ENCODE peak calls at places on chromosome 4, in nine cellular contexts. P is MM.1S; C is hippocampal formation; Y is mucosa of gallbladder; M is ELR; J is stimulated activated CD4-positive, alpha-beta T cell treated with anti-CD3 and anti-CD28 coated beads, Interleukin-4, amount 100 ng/mL, for 4 hours; W is foreskin fibroblast; A is islet precursor cell; Q is GM03348. F is an unnamed sample.
A peak's percentile ranks its signal among the peaks of the same experiment; 100 is the strongest.

GRCh38 chr4:7763788-7764187 is 175.9 kb downstream of the AFAP1 start:
- DNase-seq in A (peak; percentile 89), C (no peak), M (peak; percentile 77), J (no peak), Q (no peak), P (no peak), W (peak; percentile 54), Y (no peak), F (no peak)

GRCh38 chr4:8100696-8101095 is 57.9 kb downstream of the ABLIM2 start:
- DNase-seq in J (no peak), Y (no peak), C (no peak), W (no peak), M (no peak), A (no peak), Q (no peak), P (no peak), F (no peak)

GRCh38 chr4:113840850-113841249 is 79.3 kb upstream of the CAMK2D start:
- DNase-seq in W (peak; percentile 47), J (no peak), Q (no peak), A (no peak), C (no peak), M (peak; percentile 58), Y (no peak), P (no peak), F (no peak)

GRCh38 chr4:39932776-39933402 is 44.8 kb downstream of the PDS5A start:
- DNase-seq in W (no peak), P (peak; percentile 65), M (no peak), C (no peak), Y (no peak), A (no peak), J (no peak), Q (no peak), F (no peak)

GRCh38 chr4:6225469-6225868 is 25.1 kb upstream of the JAKMIP1 start:
- DNase-seq in C (no peak), Q (peak; percentile 46), A (peak; percentile 79), M (no peak), P (peak; percentile 43), Y (peak; percentile 29), J (no peak), W (peak; percentile 41), F (no peak)

GRCh38 chr4:101191302-101192098 is 155.8 kb downstream of the PPP3CA start:
- DNase-seq in W (peak; percentile 87), P (no peak), J (no peak), A (peak; percentile 67), Y (peak; percentile 67), Q (peak; percentile 52), C (peak; percentile 40), M (no peak), F (no peak)

GRCh38 chr4:150389896-150390530 is 191.9 kb upstream of the MAB21L2 start:
- DNase-seq in Q (no peak), C (no peak), P (no peak), M (no peak), A (no peak), J (no peak), Y (no peak), W (peak; percentile 6), F (no peak)

GRCh38 chr4:186137193-186137792 is 32.8 kb downstream of the FAM149A start:
- DNase-seq in Q (peak; percentile 64), C (no peak), Y (no peak), A (no peak), M (peak; percentile 23), W (peak; percentile 46), J (no peak), P (peak; percentile 48), F (no peak)

GRCh38 chr4:3193531-3194203 is 55.3 kb upstream of the MSANTD1 start:
- DNase-seq in Y (no peak), W (peak; percentile 36), Q (peak; percentile 21), A (no peak), M (peak; percentile 37), J (no peak), C (no peak), P (no peak), F (no peak)

GRCh38 chr4:169902658-169903345 is 123.4 kb downstream of the MFAP3L start:
- DNase-seq in P (no peak), Y (no peak), W (no peak), Q (no peak), C (peak; percentile 5), A (no peak), M (no peak), J (no peak), F (no peak)

GRCh38 chr4:79864470-79865190 is 208.4 kb downstream of the ANTXR2 start:
- DNase-seq in M (no peak), Q (no peak), P (no peak), W (no peak), J (no peak), A (no peak), Y (no peak), C (no peak), F (no peak)

GRCh38 chr4:8384397-8385060 is 56.0 kb downstream of the ACOX3 start:
- DNase-seq in P (no peak), Q (no peak), W (no peak), Y (no peak), A (no peak), M (no peak), J (no peak), C (no peak), F (no peak)